ENCODE peak calls at places on chromosomes 6 and 20, in four cellular contexts. D is transverse colon, E is NB4, C is body of pancreas. R is an unnamed sample.

GRCh38 chr6:11197175-11197535 is 35.3 kb downstream of the NEDD9 start:
- DNase-seq in C (no peak), E (no peak), D (no peak), R (no peak)

GRCh38 chr6:54060286-54060685 is 51.0 kb upstream of the MLIP start:
- DNase-seq in D (no peak), E (no peak), C (no peak), R (no peak)

GRCh38 chr20:3479759-3480615 is 9.2 kb downstream of the ATRN start:
- DNase-seq in D (no peak), C (no peak), E (no peak), R (no peak)

GRCh38 chr20:17712708-17713107 is 12.9 kb downstream of the BANF2 start:
- DNase-seq in C (no peak), D (no peak), E (no peak), R (no peak)

GRCh38 chr6:106623039-106623438 is 6.3 kb downstream of the RTN4IP1 start:
- DNase-seq in D (no peak), C (no peak), E (no peak), R (no peak)

GRCh38 chr6:31165986-31166385 is 4.5 kb downstream of the POU5F1 start:
- DNase-seq in D (no peak), E (no peak), C (no peak), R (no peak)

GRCh38 chr6:44697333-44697732 is 309.8 kb downstream of the CDC5L start:
- DNase-seq in D (no peak), E (no peak), C (no peak), R (no peak)

GRCh38 chr6:89050155-89050554 is 30.4 kb upstream of the PNRC1 start:
- DNase-seq in D (peak; percentile 18), C (peak; percentile 55), E (no peak), R (no peak)

GRCh38 chr6:70758883-70759282 is 91.2 kb downstream of the SMAP1 start:
- DNase-seq in E (no peak), D (no peak), C (no peak), R (no peak)

GRCh38 chr6:74936886-74937285 is 269.0 kb downstream of the COL12A1 start:
- DNase-seq in D (no peak), C (no peak), E (no peak), R (no peak)

GRCh38 chr20:50693001-50693400 is 1.7 kb upstream of the RIPOR3 start:
- DNase-seq in D (no peak), E (no peak), C (no peak), R (no peak)

GRCh38 chr6:139392834-139393233 is 18.4 kb upstream of the CITED2 start:
- DNase-seq in D (no peak), C (no peak), E (peak; percentile 33), R (no peak)

GRCh38 chr6:139640453-139640852 is 266.0 kb upstream of the CITED2 start:
- DNase-seq in D (no peak), C (no peak), E (peak; percentile 87), R (no peak)

GRCh38 chr6:167129588-167129987 is 6.7 kb downstream of the CCR6 start:
- DNase-seq in D (no peak), E (no peak), C (no peak), R (no peak)

GRCh38 chr20:62317167-62317655 is 14.4 kb downstream of the ADRM1 start:
- DNase-seq in D (no peak), E (no peak), C (no peak), R (no peak)

GRCh38 chr20:8223096-8223870 is 91.2 kb downstream of the PLCB1 start:
- DNase-seq in C (no peak), D (no peak), E (no peak), R (no peak)

GRCh38 chr6:30954631-30955366 is 14.0 kb downstream of the MUCL3 start:
- DNase-seq in C (no peak), D (no peak), E (no peak), R (no peak)

GRCh38 chr6:85920782-85921181 is 278.1 kb upstream of the SYNCRIP start:
- DNase-seq in C (peak; percentile 72), D (no peak), E (no peak), R (no peak)

GRCh38 chr6:43768983-43769525 is 957 bp upstream of the VEGFA start:
- DNase-seq in E (peak; percentile 30), D (no peak), C (no peak), R (no peak)

GRCh38 chr20:36305602-36306556 is at the start of gene DLGAP4:
- DNase-seq in D (no peak), C (no peak), E (no peak), R (no peak)

GRCh38 chr6:13215390-13215789 is 112.9 kb downstream of the TBC1D7 start:
- DNase-seq in D (no peak), C (no peak), E (no peak), R (no peak)

GRCh38 chr6:122476131-122476530 is 4.5 kb upstream of the SERINC1 start:
- DNase-seq in D (no peak), C (no peak), E (peak; percentile 42), R (peak; percentile 44)

GRCh38 chr20:54535045-54535444 is 59.7 kb downstream of the DOK5 start:
- DNase-seq in C (no peak), D (no peak), E (no peak), R (no peak)

GRCh38 chr20:21515300-21516179 is 1.7 kb upstream of the NKX2-2 start:
- DNase-seq in D (no peak), E (no peak), C (no peak), R (no peak)

GRCh38 chr6:27839303-27840081 is 72.7 kb downstream of the OR2B2 start:
- DNase-seq in E (peak; percentile 65), D (peak; percentile 65), C (peak; percentile 38), R (peak; percentile 86)
- TF ChIP-seq POLR2A in E (no peak), D (no peak), C (no peak), R (peak; percentile 73)

GRCh38 chr20:1337441-1337840 is 8.5 kb upstream of the SDCBP2 start:
- DNase-seq in C (no peak), E (no peak), D (no peak), R (no peak)

GRCh38 chr20:1334370-1334731 is 5.4 kb upstream of the SDCBP2 start:
- DNase-seq in E (no peak), D (no peak), C (no peak), R (no peak)

GRCh38 chr20:1336699-1337387 is 7.9 kb upstream of the SDCBP2 start:
- DNase-seq in E (no peak), D (peak; percentile 60), C (peak; percentile 45), R (no peak)

GRCh38 chr20:1334761-1335160 is 5.8 kb upstream of the SDCBP2 start:
- DNase-seq in E (peak; percentile 65), D (no peak), C (no peak), R (peak; percentile 71)

DNA sequence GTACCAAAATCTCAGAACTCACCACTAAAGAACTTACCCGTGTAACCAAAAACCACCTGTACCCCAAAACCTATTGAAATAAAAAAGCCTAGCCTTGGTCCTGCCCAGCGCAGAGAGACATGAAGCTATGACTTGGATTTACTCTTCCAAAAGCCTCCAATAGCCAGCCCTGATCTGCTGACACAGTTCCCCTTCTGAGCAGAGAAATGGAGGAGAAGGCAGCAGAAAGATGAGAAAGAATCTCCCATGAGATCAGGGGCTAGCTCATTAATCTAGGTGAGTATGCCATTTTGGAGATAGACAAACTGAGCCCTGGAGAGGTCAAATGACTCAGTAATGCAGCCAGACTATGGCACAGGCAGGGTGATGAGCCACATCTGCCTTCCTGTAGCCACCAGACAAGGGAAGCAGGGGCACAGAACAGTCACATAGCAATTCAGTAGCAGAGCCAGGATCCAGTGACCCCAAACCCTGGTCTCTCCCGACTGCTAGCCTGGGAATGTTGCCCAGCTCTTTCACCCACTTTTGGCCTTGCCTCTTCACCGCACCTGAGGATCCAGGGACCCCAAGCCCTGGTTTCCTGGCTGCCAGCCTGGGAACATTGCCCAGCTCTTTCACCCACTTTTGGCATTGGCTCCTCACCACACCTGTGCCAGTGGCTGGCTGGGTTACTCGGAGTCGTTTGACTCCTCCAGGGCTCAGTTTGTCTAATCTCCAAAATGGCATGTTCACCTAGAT is 7.2 kb upstream of the SDCBP2 start:
- DNase-seq in E (no peak), C (no peak), D (no peak), R (no peak)
- TF ChIP-seq POLR2A in E (no peak), C (no peak), D (no peak), R (no peak)

GRCh38 chr20:58996226-58996611 is 10.8 kb downstream of the CTSZ start:
- DNase-seq in D (no peak), C (no peak), E (no peak), R (no peak)
- TF ChIP-seq POLR2A in D (no peak), C (no peak), E (no peak), R (no peak)

DNA sequence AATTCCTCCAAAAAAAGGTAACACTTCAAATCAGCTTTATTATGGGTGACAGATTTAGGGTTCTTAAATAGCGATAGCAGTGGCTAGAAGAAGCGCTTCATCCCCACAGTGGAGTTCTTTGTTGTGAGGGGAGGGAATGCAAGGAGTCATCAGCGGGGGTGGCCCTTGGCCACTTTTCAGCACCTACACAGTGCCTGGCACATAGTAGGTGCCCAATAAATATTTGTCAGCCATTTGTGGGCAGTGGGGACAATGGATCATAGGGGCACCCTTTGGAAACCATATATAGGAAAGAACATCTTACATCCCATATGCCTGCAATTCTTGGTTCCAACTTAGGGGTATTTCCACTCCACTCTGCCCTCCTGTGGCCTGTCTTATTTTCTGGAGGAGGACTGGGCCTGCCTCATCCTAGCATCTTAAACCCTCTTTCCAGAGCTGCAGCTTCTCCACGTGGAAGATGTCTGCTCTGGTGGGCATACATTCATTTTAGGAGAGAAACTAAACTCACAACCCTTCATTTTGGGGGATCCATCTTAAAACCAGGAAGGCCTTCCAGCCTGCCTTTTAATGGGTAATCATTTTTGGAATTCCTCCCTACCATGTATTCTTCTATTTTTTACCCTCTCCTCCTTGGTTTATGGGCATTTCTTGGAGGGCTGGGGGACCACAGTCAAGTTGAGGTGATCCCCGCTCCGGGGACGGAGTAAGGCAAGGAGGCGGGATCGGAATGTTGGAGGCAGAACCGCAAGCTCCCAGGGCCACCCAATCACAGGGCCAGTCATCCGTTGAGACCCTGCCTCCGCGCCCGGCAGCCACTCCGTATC is 2.6 kb upstream of the GPSM3 start:
- DNase-seq in C (peak; percentile 51), D (peak; percentile 44), E (peak; percentile 76), R (peak; percentile 77)
- TF ChIP-seq POLR2A in C (no peak), D (no peak), E (peak; percentile 69), R (peak; percentile 83)